ENCODE peak calls at places on chromosomes 11 and 22, in eight cellular contexts. K is cardiac muscle cell; U is mucosa of gallbladder; B is Peyer's patch; S is activated CD4-positive, alpha-beta T cell treated with anti-CD3 and anti-CD28 coated beads, Interleukin-2, amount 50 U/mL, for 1 hour; R is HFF-Myc; Y is neuronal stem cell; J is HAP-1. G is an unnamed sample.

GRCh38 chr22:30265851-30266444 is 703 bp downstream of the OSM start:
- DNase-seq in K (no peak), U (peak), B (peak), S (peak), R (no peak), Y (no peak), J (no peak), G (no peak)

GRCh38 chr11:132111781-132112380 is 741.5 kb downstream of the NTM start:
- DNase-seq in K (peak), U (no peak), B (no peak), S (no peak), R (peak), Y (no peak), J (no peak), G (peak)

GRCh38 chr22:32164084-32164894 is 5.2 kb upstream of the C22orf42 start:
- DNase-seq in K (no peak), U (no peak), B (no peak), S (no peak), R (no peak), Y (no peak), J (no peak), G (no peak)

GRCh38 chr22:25702046-25702445 is 39.9 kb upstream of the MYO18B start:
- DNase-seq in K (peak), U (no peak), B (no peak), S (no peak), R (peak), Y (no peak), J (peak), G (peak)

GRCh38 chr11:76861490-76861953 is 804 bp downstream of the ACER3 start:
- DNase-seq in K (no peak), U (no peak), B (no peak), S (no peak), R (no peak), Y (no peak), J (peak), G (peak)

GRCh38 chr22:17880020-17880419 is 105.8 kb upstream of the BID start:
- DNase-seq in K (no peak), U (no peak), B (no peak), S (no peak), R (no peak), Y (no peak), J (no peak), G (no peak)

GRCh38 chr11:71929491-71929890 is 645 bp downstream of the RNF121 start:
- DNase-seq in K (no peak), U (no peak), B (no peak), S (no peak), R (no peak), Y (no peak), J (no peak), G (no peak)

GRCh38 chr11:124405611-124406010 is 6.8 kb upstream of the OR8B3 start:
- DNase-seq in K (no peak), U (no peak), B (no peak), S (no peak), R (no peak), Y (no peak), J (no peak), G (peak)

GRCh38 chr11:32829157-32829679 is 509 bp upstream of the PRRG4 start:
- DNase-seq in K (no peak), U (no peak), B (no peak), S (no peak), R (no peak), Y (no peak), J (no peak), G (peak)

GRCh38 chr11:120137611-120138521 is at the start of gene TRIM29:
- DNase-seq in K (no peak), U (peak), B (peak), S (no peak), R (no peak), Y (no peak), J (no peak), G (no peak)

GRCh38 chr11:74157169-74157568 is 13.6 kb downstream of the C2CD3 start:
- DNase-seq in K (no peak), U (no peak), B (no peak), S (no peak), R (no peak), Y (no peak), J (no peak), G (no peak)

GRCh38 chr22:50674127-50674493 is 1.5 kb downstream of the SHANK3 start:
- DNase-seq in K (no peak), U (peak), B (no peak), S (no peak), R (no peak), Y (no peak), J (no peak), G (no peak)

GRCh38 chr11:69533296-69534165 is 52.1 kb downstream of the LINC01488 start:
- DNase-seq in K (no peak), U (no peak), B (no peak), S (no peak), R (no peak), Y (no peak), J (no peak), G (no peak)

GRCh38 chr11:2140411-2141400 is 1.5 kb upstream of the IGF2 start:
- DNase-seq in K (no peak), U (no peak), B (no peak), S (no peak), R (no peak), Y (no peak), J (no peak), G (no peak)

GRCh38 chr11:75768112-75768908 is at the start of gene DGAT2:
- DNase-seq in K (peak), U (peak), B (peak), S (peak), R (no peak), Y (peak), J (peak), G (peak)

GRCh38 chr11:123973816-123974215 is 3.8 kb downstream of the OR10S1 start:
- DNase-seq in K (peak), U (no peak), B (no peak), S (no peak), R (no peak), Y (no peak), J (no peak), G (peak)

GRCh38 chr22:27668828-27669797 is 132.4 kb downstream of the MN1 start:
- DNase-seq in K (peak), U (peak), B (peak), S (no peak), R (no peak), Y (no peak), J (no peak), G (peak)

GRCh38 chr11:74641289-74641688 is 48.9 kb downstream of the POLD3 start:
- DNase-seq in K (no peak), U (no peak), B (no peak), S (no peak), R (no peak), Y (peak), J (peak), G (no peak)